ENCODE peak calls at places on chromosomes 4 and X, in eight cellular contexts. A, Y, H, V, Z, B, K and N are unnamed samples.

GRCh38 chr4:118858779-118859178 is 22.9 kb upstream of the SEC24D start:
- DNase-seq in A (no peak), Y (no peak), V (no peak), B (no peak), K (no peak), Z (no peak), H (no peak), N (no peak)

GRCh38 chrX:41382699-41383645 is 49.0 kb downstream of the DDX3X start:
- DNase-seq in B (peak; percentile 63), V (no peak), A (no peak), Y (no peak), K (no peak), Z (no peak), H (peak; percentile 52), N (no peak)

GRCh38 chr4:117783716-117784115 is 250.6 kb upstream of the NDST3 start:
- DNase-seq in Z (no peak), A (no peak), V (no peak), B (peak; percentile 67), H (no peak), Y (peak; percentile 31), K (no peak), N (no peak)

GRCh38 chr4:113701156-113701555 is 60.4 kb downstream of the CAMK2D start:
- DNase-seq in B (no peak), A (no peak), K (no peak), Y (no peak), H (no peak), Z (no peak), V (no peak), N (no peak)

GRCh38 chr4:88335092-88335665 is 43.5 kb upstream of the HERC6 start:
- DNase-seq in B (peak; percentile 69), Z (no peak), Y (no peak), V (no peak), A (no peak), K (no peak), H (no peak), N (no peak)

GRCh38 chr4:141391771-141392170 is 171.1 kb downstream of the ZNF330 start:
- DNase-seq in H (no peak), B (no peak), K (no peak), A (no peak), V (no peak), Y (peak; percentile 13), Z (peak; percentile 58), N (no peak)

GRCh38 chr4:8539661-8540060 is 40.5 kb upstream of the GPR78 start:
- DNase-seq in V (no peak), Y (no peak), A (no peak), Z (no peak), H (no peak), B (no peak), K (no peak), N (no peak)

GRCh38 chr4:71237626-71238025 is 101.2 kb upstream of the SLC4A4 start:
- DNase-seq in V (no peak), K (no peak), B (no peak), Z (no peak), A (no peak), H (no peak), Y (no peak), N (no peak)

GRCh38 chr4:61185288-61185687 is 14.8 kb upstream of the ADGRL3 start:
- DNase-seq in B (no peak), K (no peak), A (no peak), H (no peak), Y (no peak), V (no peak), Z (no peak), N (no peak)

GRCh38 chr4:16626945-16627344 is 271.5 kb downstream of the LDB2 start:
- DNase-seq in A (no peak), Z (no peak), B (peak; percentile 96), H (no peak), Y (peak; percentile 27), K (no peak), V (no peak), N (no peak)

GRCh38 chr4:8205241-8205707 is 6.2 kb downstream of the SH3TC1 start:
- DNase-seq in V (no peak), B (no peak), A (no peak), H (no peak), Z (no peak), K (no peak), Y (no peak), N (no peak)

GRCh38 chr4:99087887-99088484 is 602 bp downstream of the ADH5 start:
- DNase-seq in V (peak; percentile 77), A (no peak), B (peak; percentile 94), H (peak; percentile 11), Y (peak; percentile 39), Z (peak; percentile 60), K (no peak), N (peak; percentile 52)

GRCh38 chr4:75598390-75598789 is 31.9 kb downstream of the CDKL2 start:
- DNase-seq in Z (no peak), A (no peak), K (no peak), V (no peak), Y (peak; percentile 41), H (no peak), B (peak; percentile 29), N (no peak)

GRCh38 chr4:109375778-109376414 is 57.7 kb upstream of the SEC24B start:
- DNase-seq in K (no peak), A (no peak), H (no peak), Y (no peak), V (peak; percentile 47), Z (no peak), B (no peak), N (no peak)

GRCh38 chrX:115233497-115234219 is at the start of gene LRCH2:
- DNase-seq in Z (peak; percentile 70), V (peak; percentile 51), A (no peak), Y (no peak), H (no peak), B (no peak), K (peak; percentile 89), N (no peak)

GRCh38 chr4:184503869-184504300 is 29.5 kb upstream of the IRF2 start:
- DNase-seq in Z (no peak), H (peak; percentile 25), A (no peak), Y (no peak), V (no peak), B (no peak), K (no peak), N (peak; percentile 31)

GRCh38 chr4:85994576-85994975 is 365.3 kb downstream of the MAPK10 start:
- DNase-seq in V (no peak), B (no peak), H (no peak), Y (no peak), K (no peak), A (no peak), Z (no peak), N (no peak)

GRCh38 chrX:54977387-54977786 is 16.6 kb downstream of the PFKFB1 start:
- DNase-seq in A (no peak), Z (no peak), K (no peak), Y (no peak), H (no peak), V (no peak), B (no peak), N (no peak)

GRCh38 chr4:166499820-166500219 is 626.8 kb downstream of the TLL1 start:
- DNase-seq in A (no peak), H (no peak), B (no peak), V (no peak), Z (no peak), Y (no peak), K (no peak), N (no peak)

GRCh38 chr4:188811116-188811515 is 671.9 kb downstream of the TRIML1 start:
- DNase-seq in V (no peak), H (no peak), Z (no peak), K (no peak), Y (peak; percentile 8), B (no peak), A (no peak), N (no peak)

GRCh38 chrX:17759990-17760389 is 22.7 kb downstream of the SCML1 start:
- DNase-seq in H (no peak), B (no peak), K (no peak), A (no peak), V (no peak), Y (no peak), Z (no peak), N (no peak)

GRCh38 chr4:121706595-121707021 is 9.8 kb upstream of the ANXA5 start:
- DNase-seq in B (peak; percentile 88), Y (no peak), V (no peak), A (no peak), H (peak; percentile 50), K (no peak), Z (no peak), N (no peak)